ENCODE peak calls at places on chromosomes 13 and 19, in five cellular contexts. W is HepG2, T is K562, S is H1, U is GM12878. Q is an unnamed sample.

GRCh38 chr13:28067526-28067925 is 32.9 kb downstream of the FLT3 start:
- DNase-seq in S (no peak), W (no peak), U (no peak), T (no peak), Q (no peak)

GRCh38 chr19:48102870-48103751 is 7.5 kb downstream of the PLA2G4C start:
- DNase-seq in U (no peak), W (peak), S (no peak), T (peak), Q (peak)

GRCh38 chr13:101654916-101655315 is 202.4 kb downstream of the ITGBL1 start:
- DNase-seq in W (no peak), U (no peak), T (no peak), S (no peak), Q (no peak)

GRCh38 chr19:11278670-11279069 is 16.3 kb upstream of the DOCK6 start:
- DNase-seq in T (no peak), S (no peak), U (no peak), W (no peak), Q (no peak)

GRCh38 chr19:13652810-13653590 is 111.3 kb upstream of the MRI1 start:
- DNase-seq in S (no peak), U (no peak), T (no peak), W (no peak), Q (no peak)

GRCh38 chr13:29077051-29077813 is 257.1 kb downstream of the MTUS2 start:
- DNase-seq in S (no peak), U (no peak), T (no peak), W (no peak), Q (no peak)

GRCh38 chr19:18290250-18291018 is 9.0 kb upstream of the JUND start:
- DNase-seq in S (no peak), W (no peak), T (peak), U (peak), Q (no peak)

GRCh38 chr13:34361528-34361927 is 543.6 kb downstream of the RFC3 start:
- DNase-seq in W (no peak), U (no peak), S (no peak), T (no peak), Q (no peak)

GRCh38 chr13:27988520-27988919 is at the start of gene URAD:
- DNase-seq in S (no peak), W (peak), T (no peak), U (no peak), Q (no peak)

GRCh38 chr19:48530044-48530720 is 18.5 kb upstream of the LMTK3 start:
- DNase-seq in W (no peak), T (no peak), S (no peak), U (no peak), Q (no peak)

GRCh38 chr19:40273469-40274360 is 11.4 kb downstream of the AKT2 start:
- DNase-seq in W (no peak), U (no peak), S (no peak), T (no peak), Q (no peak)

GRCh38 chr19:48624067-48624594 is 4.8 kb downstream of the SPHK2 start:
- DNase-seq in S (peak), T (peak), U (peak), W (peak), Q (peak)

GRCh38 chr13:30567072-30567471 is 50.6 kb upstream of the USPL1 start:
- DNase-seq in T (no peak), S (no peak), W (no peak), U (no peak), Q (no peak)

GRCh38 chr19:19386373-19386869 is 19.1 kb upstream of the GATAD2A start:
- DNase-seq in S (no peak), T (no peak), W (no peak), U (no peak), Q (no peak)

GRCh38 chr19:3357362-3357730 is 9.0 kb upstream of the NFIC start:
- DNase-seq in T (no peak), U (no peak), W (no peak), S (no peak), Q (no peak)

GRCh38 chr19:45130888-45131615 is 29.7 kb downstream of the NKPD1 start:
- DNase-seq in W (peak), U (no peak), S (no peak), T (no peak), Q (no peak)

GRCh38 chr13:68173111-68173510 is 943.0 kb upstream of the PCDH9 start:
- DNase-seq in T (no peak), U (no peak), W (no peak), S (no peak), Q (no peak)

GRCh38 chr13:106376411-106377112 is 158.9 kb downstream of the EFNB2 start:
- DNase-seq in S (no peak), W (no peak), T (no peak), U (no peak), Q (no peak)

GRCh38 chr13:111429064-111429558 is 108.7 kb downstream of the TEX29 start:
- DNase-seq in S (no peak), W (peak), T (peak), U (no peak), Q (peak)

GRCh38 chr13:108496364-108497215 is 132.8 kb upstream of the MYO16 start:
- DNase-seq in U (no peak), S (no peak), T (peak), W (no peak), Q (no peak)

GRCh38 chr13:52061587-52061986 is 37.1 kb downstream of the UTP14C start:
- DNase-seq in T (no peak), W (no peak), S (no peak), U (no peak), Q (no peak)

GRCh38 chr13:110525328-110526319 is 35.9 kb downstream of the RAB20 start:
- DNase-seq in S (no peak), W (no peak), T (no peak), U (peak), Q (no peak)

GRCh38 chr19:2145831-2146241 is 5.5 kb downstream of the AP3D1 start:
- DNase-seq in T (no peak), U (no peak), S (no peak), W (no peak), Q (no peak)

GRCh38 chr13:76884571-76885202 is 1.5 kb downstream of the KCTD12 start:
- DNase-seq in W (no peak), S (no peak), T (no peak), U (no peak), Q (no peak)

GRCh38 chr13:76886005-76886291 is 257 bp downstream of the KCTD12 start:
- DNase-seq in S (no peak), U (no peak), T (no peak), W (no peak), Q (no peak)

GRCh38 chr13:76885203-76886004 is 801 bp downstream of the KCTD12 start:
- DNase-seq in W (no peak), T (peak), S (peak), U (no peak), Q (peak)

GRCh38 chr13:76882431-76882830 is 3.8 kb downstream of the KCTD12 start:
- DNase-seq in U (no peak), S (no peak), W (no peak), T (no peak), Q (no peak)

GRCh38 chr13:76884167-76884566 is 2.0 kb downstream of the KCTD12 start:
- DNase-seq in T (no peak), S (peak), W (no peak), U (no peak), Q (peak)
- TF ChIP-seq CTCF in T (no peak), S (peak), W (no peak), U (no peak), Q (no peak)

GRCh38 chr13:26950546-26950945 is 190.0 kb upstream of the GPR12 start:
- DNase-seq in W (no peak), U (no peak), T (no peak), S (no peak), Q (no peak)
- TF ChIP-seq ATF2 in W (no peak), U (no peak), T (no peak), S (no peak), Q (no peak)

GRCh38 chr19:6425732-6426686 is 1.4 kb upstream of the KHSRP start:
- DNase-seq in U (no peak), T (peak), W (peak), S (no peak), Q (no peak)
- TF ChIP-seq USF2 in U (no peak), T (no peak), W (no peak), S (no peak), Q (no peak)

DNA sequence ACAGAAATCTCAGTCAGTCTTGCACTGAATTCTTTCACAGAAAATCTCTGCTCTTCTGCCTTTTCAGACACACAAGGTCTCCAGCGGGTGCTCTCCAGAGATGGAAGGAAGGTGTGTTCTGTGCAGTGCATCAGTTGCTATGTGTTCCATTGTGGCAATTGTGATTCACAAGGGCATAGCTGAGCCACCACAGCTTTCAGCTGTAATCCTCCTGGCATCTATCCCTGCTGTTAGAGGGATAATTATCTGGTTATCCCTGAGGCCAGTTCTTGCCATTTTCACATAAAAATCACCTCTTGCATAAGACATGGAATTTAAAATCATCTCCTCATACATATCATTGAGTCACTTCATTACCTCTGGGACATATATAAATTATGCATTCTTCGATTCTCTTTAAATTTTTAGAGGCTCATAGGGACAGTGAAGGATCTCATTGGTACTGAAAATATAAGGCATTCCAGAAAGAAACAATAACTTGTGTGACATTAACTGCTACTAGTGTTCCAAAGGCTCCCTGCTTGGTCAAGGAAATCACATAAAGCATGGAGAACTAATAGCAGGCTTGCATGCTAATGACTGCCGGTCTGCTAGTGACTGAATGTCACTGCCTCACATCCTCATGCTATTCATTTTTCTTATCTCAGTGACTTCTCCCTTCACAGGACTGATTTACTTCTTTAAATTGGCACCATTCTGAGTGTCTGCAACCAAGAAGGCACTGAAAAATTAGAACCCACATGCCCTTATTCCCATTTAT is 214.0 kb downstream of the ENOX1 start:
- DNase-seq in U (no peak), W (no peak), T (no peak), S (no peak), Q (no peak)
- TF ChIP-seq CTCF in U (no peak), W (no peak), T (no peak), S (no peak), Q (no peak)

DNA sequence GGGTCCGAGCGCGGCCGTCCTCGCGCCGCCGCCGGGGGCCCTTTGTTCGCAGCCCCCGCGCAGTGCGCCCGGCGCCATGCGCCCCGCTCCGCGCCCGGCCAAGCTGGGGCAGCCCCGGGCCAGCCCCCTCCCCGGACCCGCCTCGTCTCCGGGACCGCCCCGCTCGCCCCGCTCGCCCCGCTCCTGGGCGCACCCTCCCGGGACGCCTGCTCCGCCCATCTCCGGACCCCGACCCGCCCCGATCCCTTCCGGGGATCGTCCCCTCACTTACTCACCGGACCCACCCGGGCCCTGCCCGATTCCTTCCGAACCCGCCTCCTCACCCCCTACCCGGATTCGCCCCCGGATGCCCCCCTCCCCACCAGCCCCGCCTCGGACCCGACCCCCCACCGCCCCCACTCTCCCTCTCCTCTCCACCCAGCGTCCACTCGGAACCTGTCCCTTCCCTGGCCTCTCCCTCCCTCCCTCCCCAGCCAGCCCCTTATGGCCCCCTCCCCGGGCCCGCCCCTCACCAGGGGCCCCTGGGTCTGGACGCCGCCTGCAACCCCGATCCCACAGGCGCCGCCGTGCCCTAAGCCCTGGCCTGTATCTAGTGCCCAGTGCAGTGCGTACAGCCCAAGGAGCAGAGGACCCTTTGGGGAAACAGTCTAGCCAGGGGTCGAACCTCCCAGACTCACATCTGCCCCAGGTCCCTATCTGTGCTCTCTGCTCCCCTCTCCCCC is at the start of gene CPAMD8:
- DNase-seq in T (no peak), U (no peak), W (no peak), S (no peak), Q (peak)
- TF ChIP-seq ATF2 in T (no peak), U (no peak), W (no peak), S (no peak), Q (no peak)

DNA sequence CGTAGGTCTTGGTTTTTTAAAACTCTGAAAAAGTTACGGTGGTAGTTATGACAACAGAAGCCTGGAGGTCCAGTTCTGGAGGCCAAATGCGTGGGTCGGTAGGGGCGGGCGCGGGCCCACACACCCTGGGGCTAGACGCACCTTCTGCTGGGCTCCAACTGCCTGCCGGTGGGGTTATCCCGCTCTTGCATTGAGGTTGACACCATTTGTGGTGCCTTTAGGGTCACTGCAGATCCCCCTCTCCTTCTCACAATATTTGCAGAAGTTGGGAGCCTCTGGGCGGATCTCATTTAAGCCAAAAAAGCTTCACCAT is 81.6 kb downstream of the CHST8 start:
- DNase-seq in S (no peak), T (no peak), U (no peak), W (no peak), Q (no peak)
- TF ChIP-seq USF2 in S (no peak), T (no peak), U (no peak), W (no peak), Q (no peak)

GRCh38 chr19:38134538-38135149 is 89.4 kb downstream of the DPF1 start:
- DNase-seq in S (no peak), T (peak), U (no peak), W (peak), Q (peak)
- TF ChIP-seq CTCF in S (peak), T (peak), U (peak), W (peak), Q (peak)